ENCODE peak calls at places on chromosomes 13 and 19, in eight cellular contexts. K is tibial artery; D is mucosa of descending colon; Q is HCT116; P is fibroblast of mammary gland; H is ascending aorta; Z is CD8-positive, alpha-beta memory T cell; L is left ventricle myocardium inferior. T is an unnamed sample.

GRCh38 chr19:16449330-16449961 is 22.3 kb downstream of the EPS15L1 start:
- DNase-seq in K (no peak), D (no peak), Q (no peak), P (no peak), H (no peak), Z (no peak), L (no peak), T (no peak)

GRCh38 chr19:16611121-16611520 is 16.9 kb downstream of the MED26 start:
- DNase-seq in K (no peak), D (no peak), Q (no peak), P (no peak), H (no peak), Z (no peak), L (no peak), T (no peak)

GRCh38 chr13:97866346-97866745 is 87.1 kb upstream of the IPO5 start:
- DNase-seq in K (no peak), D (no peak), Q (no peak), P (no peak), H (no peak), Z (no peak), L (no peak), T (no peak)

GRCh38 chr19:33086955-33087354 is 6.0 kb downstream of the GPATCH1 start:
- DNase-seq in K (no peak), D (no peak), Q (no peak), P (no peak), H (no peak), Z (no peak), L (no peak), T (no peak)

GRCh38 chr19:13951799-13952153 is 533 bp upstream of the DCAF15 start:
- DNase-seq in K (no peak), D (no peak), Q (no peak), P (no peak), H (no peak), Z (no peak), L (no peak), T (no peak)

GRCh38 chr19:46748325-46749109 is 2.3 kb upstream of the STRN4 start:
- DNase-seq in K (peak; percentile 78), D (peak; percentile 87), Q (no peak), P (peak; percentile 69), H (no peak), Z (peak; percentile 58), L (peak; percentile 59), T (no peak)

GRCh38 chr13:65292488-65292901 is 1937.6 kb downstream of the PCDH9 start:
- DNase-seq in K (no peak), D (no peak), Q (no peak), P (peak; percentile 3), H (no peak), Z (no peak), L (no peak), T (no peak)

GRCh38 chr13:48403151-48403631 is 9.7 kb downstream of the LPAR6 start:
- DNase-seq in K (no peak), D (no peak), Q (no peak), P (peak; percentile 45), H (no peak), Z (no peak), L (no peak), T (no peak)

GRCh38 chr13:80131204-80131603 is 209.7 kb downstream of the SPRY2 start:
- DNase-seq in K (peak; percentile 59), D (peak; percentile 87), Q (no peak), P (peak; percentile 76), H (peak; percentile 78), Z (no peak), L (peak; percentile 86), T (peak; percentile 76)

GRCh38 chr13:37427843-37428494 is 170.6 kb downstream of the POSTN start:
- DNase-seq in K (no peak), D (no peak), Q (no peak), P (no peak), H (no peak), Z (no peak), L (no peak), T (no peak)

GRCh38 chr19:45172611-45173208 is 5.3 kb downstream of the TRAPPC6A start:
- DNase-seq in K (no peak), D (no peak), Q (no peak), P (no peak), H (no peak), Z (no peak), L (no peak), T (no peak)

GRCh38 chr13:113863511-113864302 is at the start of gene GAS6:
- DNase-seq in K (no peak), D (peak; percentile 79), Q (no peak), P (no peak), H (peak; percentile 83), Z (no peak), L (peak; percentile 82), T (peak; percentile 81)

GRCh38 chr13:77480071-77480470 is 55.4 kb upstream of the SCEL start:
- DNase-seq in K (no peak), D (no peak), Q (no peak), P (peak; percentile 8), H (no peak), Z (no peak), L (no peak), T (no peak)

GRCh38 chr13:97133955-97134354 is 88.2 kb upstream of the MBNL2 start:
- DNase-seq in K (no peak), D (no peak), Q (no peak), P (no peak), H (no peak), Z (no peak), L (no peak), T (no peak)

GRCh38 chr19:12318782-12319413 is 14.5 kb downstream of the ZNF563 start:
- DNase-seq in K (no peak), D (no peak), Q (no peak), P (no peak), H (no peak), Z (no peak), L (no peak), T (no peak)

GRCh38 chr13:63088226-63088625 is 1672.6 kb upstream of the PCDH20 start:
- DNase-seq in K (no peak), D (no peak), Q (no peak), P (peak; percentile 56), H (no peak), Z (no peak), L (no peak), T (no peak)

GRCh38 chr19:17109962-17110598 is 34.5 kb downstream of the MYO9B start:
- DNase-seq in K (peak; percentile 72), D (peak; percentile 52), Q (no peak), P (no peak), H (peak; percentile 75), Z (peak; percentile 20), L (peak; percentile 64), T (no peak)

GRCh38 chr13:73492811-73493210 is 434.0 kb downstream of the KLF5 start:
- DNase-seq in K (no peak), D (no peak), Q (no peak), P (no peak), H (no peak), Z (no peak), L (no peak), T (no peak)

GRCh38 chr19:33465834-33466233 is 55.8 kb downstream of the PEPD start:
- DNase-seq in K (no peak), D (no peak), Q (no peak), P (no peak), H (no peak), Z (no peak), L (no peak), T (no peak)

GRCh38 chr13:109833940-109834339 is 47.6 kb upstream of the IRS2 start:
- DNase-seq in K (no peak), D (no peak), Q (no peak), P (no peak), H (no peak), Z (no peak), L (no peak), T (no peak)

GRCh38 chr19:3914199-3914598 is 18.7 kb upstream of the NMRK2 start:
- DNase-seq in K (no peak), D (no peak), Q (peak; percentile 6), P (no peak), H (no peak), Z (no peak), L (no peak), T (no peak)

GRCh38 chr13:108113407-108113806 is 101.9 kb downstream of the LIG4 start:
- DNase-seq in K (no peak), D (no peak), Q (no peak), P (no peak), H (no peak), Z (no peak), L (no peak), T (no peak)
- H3K4me3 ChIP-seq in K (no peak overlapping the region), D (no peak overlapping the region), Q (no peak overlapping the region), P (no peak overlapping the region), H (no peak overlapping the region), Z (no peak overlapping the region), L (no peak overlapping the region), T (no peak overlapping the region)

GRCh38 chr13:74575729-74576125 is 441.5 kb upstream of the KLF12 start:
- DNase-seq in K (peak; percentile 65), D (peak; percentile 42), Q (no peak), P (peak; percentile 38), H (peak; percentile 82), Z (peak; percentile 40), L (peak; percentile 88), T (peak; percentile 81)
- H3K4me3 ChIP-seq in K (peak overlapping the region; percentile 54), D (no peak overlapping the region), Q (no peak overlapping the region), P (peak overlapping the region; percentile 51), H (peak overlapping the region; percentile 63), Z (peak overlapping the region; percentile 9), L (peak overlapping the region; percentile 56), T (peak overlapping the region; percentile 69)

GRCh38 chr19:38736036-38736412 is 8.2 kb downstream of the CAPN12 start:
- DNase-seq in K (no peak), D (peak; percentile 72), Q (no peak), P (peak; percentile 15), H (no peak), Z (peak; percentile 39), L (peak; percentile 33), T (peak; percentile 76)
- H3K4me3 ChIP-seq in K (peak overlapping the region; percentile 45), D (no peak overlapping the region), Q (peak overlapping the region; percentile 50), P (peak overlapping the region; percentile 9), H (peak overlapping the region; percentile 42), Z (no peak overlapping the region), L (peak overlapping the region; percentile 56), T (peak overlapping the region; percentile 76)

GRCh38 chr19:9566729-9567128 is 17.6 kb downstream of the ZNF121 start:
- DNase-seq in K (no peak), D (no peak), Q (no peak), P (no peak), H (no peak), Z (no peak), L (no peak), T (no peak)

GRCh38 chr19:9570255-9570654 is 14.0 kb downstream of the ZNF121 start:
- DNase-seq in K (no peak), D (no peak), Q (no peak), P (no peak), H (no peak), Z (no peak), L (no peak), T (no peak)

DNA sequence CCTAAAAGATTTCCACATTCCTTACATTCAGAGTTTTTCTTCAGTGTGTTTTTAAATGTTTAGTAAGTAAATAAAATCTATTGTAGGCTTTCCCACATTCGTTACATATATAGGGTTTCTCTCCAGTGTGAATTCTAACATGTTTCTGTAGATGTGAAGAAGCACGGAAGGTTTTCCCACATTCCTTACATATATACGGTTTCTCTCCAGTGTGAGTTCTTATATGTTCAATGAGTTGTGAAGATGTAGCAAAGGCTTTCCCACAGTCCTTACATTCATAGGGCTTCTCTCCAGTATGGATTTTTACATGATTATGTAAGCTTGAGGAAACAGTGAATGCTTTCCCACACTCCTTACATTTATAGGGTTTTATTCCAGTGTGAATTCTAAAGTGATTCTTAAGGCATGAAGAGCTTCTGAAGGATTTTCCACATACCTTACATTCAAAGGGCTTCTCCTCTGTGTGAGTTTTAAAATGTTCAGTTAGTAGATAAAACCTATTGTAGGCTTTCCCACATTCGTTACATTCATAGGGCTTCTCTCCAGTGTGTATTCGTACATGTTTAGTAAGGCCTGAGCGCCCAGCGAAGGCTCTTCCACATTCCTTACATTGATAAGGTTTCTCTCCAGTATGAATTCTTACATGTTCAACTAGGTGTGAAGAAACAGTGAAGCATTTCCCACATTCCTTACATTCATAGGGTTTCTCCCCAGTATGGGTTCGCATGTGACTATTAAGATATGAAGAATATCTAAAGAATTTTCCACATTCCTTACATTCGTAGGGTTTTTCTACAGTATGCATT is 18.2 kb downstream of the ZNF121 start:
- DNase-seq in K (no peak), D (no peak), Q (no peak), P (peak; percentile 47), H (no peak), Z (no peak), L (no peak), T (no peak)
- H3K4me3 ChIP-seq in K (no peak overlapping the region), D (no peak overlapping the region), Q (no peak overlapping the region), P (no peak overlapping the region), H (no peak overlapping the region), Z (peak overlapping the region; percentile 34), L (no peak overlapping the region), T (peak overlapping the region; percentile 24)